ENCODE peak calls at places on chromosomes 7 and 10, in nine cellular contexts. One of them, this sample, is unnamed. For H3K36me3, the result is how much of the 10 kb centered on the place peaks cover.

GRCh38 chr7:123674399-123675091 is 18.9 kb downstream of the LMOD2 start:
- DNase-seq in brain microvascular endothelial cell: no peak
- DNase-seq in pancreas: no peak
- DNase-seq in spleen: no peak
- DNase-seq in upper lobe of right lung: no peak
- DNase-seq in esophagus squamous epithelium: no peak
- DNase-seq in heart left ventricle: no peak
- DNase-seq in aorta: no peak
- DNase-seq in GM23338: no peak
- DNase-seq in this sample: no peak

GRCh38 chr10:43938810-43939209 is 290.1 kb upstream of the ZNF32 start:
- DNase-seq in spleen: peak
- DNase-seq in brain microvascular endothelial cell: no peak
- DNase-seq in pancreas: no peak
- DNase-seq in aorta: no peak
- DNase-seq in heart left ventricle: no peak
- DNase-seq in GM23338: no peak
- DNase-seq in upper lobe of right lung: peak
- DNase-seq in esophagus squamous epithelium: no peak
- DNase-seq in this sample: no peak

GRCh38 chr10:19046709-19047108 is 1.9 kb upstream of the MALRD1 start:
- DNase-seq in esophagus squamous epithelium: no peak
- DNase-seq in pancreas: no peak
- DNase-seq in GM23338: no peak
- DNase-seq in brain microvascular endothelial cell: no peak
- DNase-seq in spleen: no peak
- DNase-seq in aorta: no peak
- DNase-seq in heart left ventricle: no peak
- DNase-seq in upper lobe of right lung: no peak
- DNase-seq in this sample: no peak

GRCh38 chr7:2047272-2047581 is 185.5 kb downstream of the MAD1L1 start:
- DNase-seq in brain microvascular endothelial cell: no peak
- DNase-seq in spleen: no peak
- DNase-seq in GM23338: no peak
- DNase-seq in esophagus squamous epithelium: no peak
- DNase-seq in heart left ventricle: no peak
- DNase-seq in upper lobe of right lung: no peak
- DNase-seq in pancreas: no peak
- DNase-seq in aorta: no peak
- DNase-seq in this sample: no peak

GRCh38 chr7:13849528-13849892 is 140.0 kb downstream of the ETV1 start:
- DNase-seq in brain microvascular endothelial cell: no peak
- DNase-seq in spleen: no peak
- DNase-seq in esophagus squamous epithelium: no peak
- DNase-seq in heart left ventricle: no peak
- DNase-seq in pancreas: no peak
- DNase-seq in GM23338: no peak
- DNase-seq in aorta: no peak
- DNase-seq in upper lobe of right lung: no peak
- DNase-seq in this sample: no peak

GRCh38 chr10:33099748-33100147 is 141.7 kb upstream of the ITGB1 start:
- DNase-seq in GM23338: no peak
- DNase-seq in upper lobe of right lung: no peak
- DNase-seq in pancreas: no peak
- DNase-seq in esophagus squamous epithelium: no peak
- DNase-seq in aorta: no peak
- DNase-seq in heart left ventricle: no peak
- DNase-seq in brain microvascular endothelial cell: peak
- DNase-seq in spleen: no peak
- DNase-seq in this sample: no peak

GRCh38 chr10:5043716-5044115 is 40.1 kb upstream of the AKR1C2 start:
- DNase-seq in GM23338: no peak
- DNase-seq in esophagus squamous epithelium: no peak
- DNase-seq in spleen: no peak
- DNase-seq in heart left ventricle: no peak
- DNase-seq in pancreas: peak
- DNase-seq in upper lobe of right lung: peak
- DNase-seq in brain microvascular endothelial cell: no peak
- DNase-seq in aorta: no peak
- DNase-seq in this sample: no peak

GRCh38 chr10:110827410-110827809 is 44.3 kb upstream of the PDCD4 start:
- DNase-seq in GM23338: no peak
- DNase-seq in upper lobe of right lung: no peak
- DNase-seq in heart left ventricle: no peak
- DNase-seq in aorta: no peak
- DNase-seq in brain microvascular endothelial cell: no peak
- DNase-seq in spleen: no peak
- DNase-seq in esophagus squamous epithelium: no peak
- DNase-seq in pancreas: no peak
- DNase-seq in this sample: no peak

GRCh38 chr10:12622016-12622415 is 272.7 kb downstream of the CAMK1D start:
- DNase-seq in spleen: no peak
- DNase-seq in pancreas: no peak
- DNase-seq in heart left ventricle: no peak
- DNase-seq in aorta: no peak
- DNase-seq in brain microvascular endothelial cell: no peak
- DNase-seq in upper lobe of right lung: no peak
- DNase-seq in GM23338: no peak
- DNase-seq in esophagus squamous epithelium: no peak
- DNase-seq in this sample: no peak

GRCh38 chr10:111481271-111482073 is 404.6 kb downstream of the ADRA2A start:
- DNase-seq in GM23338: no peak
- DNase-seq in esophagus squamous epithelium: no peak
- DNase-seq in spleen: no peak
- DNase-seq in heart left ventricle: no peak
- DNase-seq in aorta: no peak
- DNase-seq in upper lobe of right lung: no peak
- DNase-seq in pancreas: no peak
- DNase-seq in brain microvascular endothelial cell: no peak
- DNase-seq in this sample: no peak

GRCh38 chr7:39130304-39130703 is 152.6 kb downstream of the POU6F2 start:
- DNase-seq in esophagus squamous epithelium: no peak
- DNase-seq in aorta: no peak
- DNase-seq in brain microvascular endothelial cell: no peak
- DNase-seq in heart left ventricle: no peak
- DNase-seq in pancreas: no peak
- DNase-seq in GM23338: no peak
- DNase-seq in spleen: no peak
- DNase-seq in upper lobe of right lung: no peak
- DNase-seq in this sample: no peak

GRCh38 chr10:116158036-116158435 is 115.0 kb downstream of the GFRA1 start:
- DNase-seq in pancreas: no peak
- DNase-seq in aorta: no peak
- DNase-seq in upper lobe of right lung: no peak
- DNase-seq in esophagus squamous epithelium: no peak
- DNase-seq in brain microvascular endothelial cell: no peak
- DNase-seq in heart left ventricle: no peak
- DNase-seq in GM23338: no peak
- DNase-seq in spleen: no peak
- DNase-seq in this sample: no peak

GRCh38 chr10:12252882-12253546 is 57.0 kb downstream of the CDC123 start:
- DNase-seq in aorta: no peak
- DNase-seq in pancreas: no peak
- DNase-seq in brain microvascular endothelial cell: peak
- DNase-seq in spleen: peak
- DNase-seq in esophagus squamous epithelium: no peak
- DNase-seq in heart left ventricle: no peak
- DNase-seq in GM23338: peak
- DNase-seq in upper lobe of right lung: no peak
- DNase-seq in this sample: no peak

GRCh38 chr7:134908289-134908688 is 78.0 kb upstream of the AGBL3 start:
- DNase-seq in brain microvascular endothelial cell: no peak
- DNase-seq in esophagus squamous epithelium: no peak
- DNase-seq in pancreas: no peak
- DNase-seq in GM23338: no peak
- DNase-seq in spleen: no peak
- DNase-seq in heart left ventricle: no peak
- DNase-seq in upper lobe of right lung: no peak
- DNase-seq in aorta: no peak
- DNase-seq in this sample: no peak

GRCh38 chr7:30831227-30831626 is 60.0 kb downstream of the MINDY4 start:
- DNase-seq in brain microvascular endothelial cell: peak
- DNase-seq in pancreas: no peak
- DNase-seq in heart left ventricle: no peak
- DNase-seq in aorta: no peak
- DNase-seq in upper lobe of right lung: no peak
- DNase-seq in GM23338: no peak
- DNase-seq in esophagus squamous epithelium: no peak
- DNase-seq in spleen: no peak
- DNase-seq in this sample: no peak

GRCh38 chr10:43913676-43914235 is 265.1 kb upstream of the ZNF32 start:
- DNase-seq in brain microvascular endothelial cell: no peak
- DNase-seq in spleen: no peak
- DNase-seq in pancreas: no peak
- DNase-seq in aorta: no peak
- DNase-seq in esophagus squamous epithelium: no peak
- DNase-seq in GM23338: no peak
- DNase-seq in upper lobe of right lung: no peak
- DNase-seq in heart left ventricle: no peak
- DNase-seq in this sample: no peak

GRCh38 chr7:20440472-20441105 is 109.9 kb downstream of the ITGB8 start:
- DNase-seq in spleen: no peak
- DNase-seq in heart left ventricle: no peak
- DNase-seq in aorta: no peak
- DNase-seq in upper lobe of right lung: no peak
- DNase-seq in brain microvascular endothelial cell: peak
- DNase-seq in esophagus squamous epithelium: no peak
- DNase-seq in GM23338: peak
- DNase-seq in pancreas: peak
- DNase-seq in this sample: no peak

GRCh38 chr10:114970515-114970914 is 32.5 kb downstream of the TRUB1 start:
- DNase-seq in spleen: no peak
- DNase-seq in esophagus squamous epithelium: no peak
- DNase-seq in pancreas: no peak
- DNase-seq in aorta: no peak
- DNase-seq in brain microvascular endothelial cell: no peak
- DNase-seq in upper lobe of right lung: no peak
- DNase-seq in GM23338: peak
- DNase-seq in heart left ventricle: no peak
- DNase-seq in this sample: no peak

DNA sequence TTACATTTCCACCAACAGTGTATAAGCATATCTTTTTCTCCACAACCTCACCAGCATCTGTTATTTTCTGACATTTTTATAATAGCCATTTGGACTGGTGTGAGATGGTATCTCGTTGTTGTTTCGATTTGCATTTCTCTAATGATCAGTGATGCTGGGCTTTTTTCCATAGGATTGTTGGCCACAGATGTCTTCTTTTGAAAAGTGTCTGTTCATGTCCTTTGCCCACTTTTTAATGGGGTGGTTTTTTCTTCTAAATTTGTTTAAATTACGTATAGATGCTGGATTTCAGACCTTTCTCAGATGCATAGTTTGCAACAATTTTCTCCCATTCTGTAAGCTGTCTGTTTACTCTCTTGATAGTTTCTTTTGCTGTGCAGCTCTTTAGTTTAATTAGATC is 28.9 kb downstream of the XRCC2 start:
- DNase-seq in heart left ventricle: no peak
- DNase-seq in esophagus squamous epithelium: no peak
- DNase-seq in aorta: no peak
- DNase-seq in GM23338: no peak
- DNase-seq in pancreas: no peak
- DNase-seq in brain microvascular endothelial cell: no peak
- DNase-seq in upper lobe of right lung: no peak
- DNase-seq in spleen: no peak
- DNase-seq in this sample: no peak
- H3K36me3 ChIP-seq in heart left ventricle: under half
- H3K36me3 ChIP-seq in esophagus squamous epithelium: under half
- H3K36me3 ChIP-seq in aorta: under half
- H3K36me3 ChIP-seq in GM23338: under half
- H3K36me3 ChIP-seq in pancreas: under half
- H3K36me3 ChIP-seq in brain microvascular endothelial cell: under half
- H3K36me3 ChIP-seq in upper lobe of right lung: under half
- H3K36me3 ChIP-seq in spleen: under half
- H3K36me3 ChIP-seq in this sample: under half

GRCh38 chr10:79229081-79229541 is 118.2 kb upstream of the PPIF start:
- DNase-seq in spleen: no peak
- DNase-seq in pancreas: no peak
- DNase-seq in esophagus squamous epithelium: no peak
- DNase-seq in aorta: no peak
- DNase-seq in upper lobe of right lung: no peak
- DNase-seq in GM23338: peak
- DNase-seq in heart left ventricle: no peak
- DNase-seq in brain microvascular endothelial cell: no peak
- DNase-seq in this sample: no peak
- H3K27ac ChIP-seq in spleen: no peak
- H3K27ac ChIP-seq in pancreas: no peak
- H3K27ac ChIP-seq in esophagus squamous epithelium: no peak
- H3K27ac ChIP-seq in aorta: no peak
- H3K27ac ChIP-seq in upper lobe of right lung: no peak
- H3K27ac ChIP-seq in GM23338: no peak
- H3K27ac ChIP-seq in heart left ventricle: no peak
- H3K27ac ChIP-seq in brain microvascular endothelial cell: no peak
- H3K27ac ChIP-seq in this sample: no peak

GRCh38 chr7:102400360-102400759 is 4.2 kb downstream of the PRKRIP1 start:
- DNase-seq in esophagus squamous epithelium: no peak
- DNase-seq in heart left ventricle: no peak
- DNase-seq in aorta: no peak
- DNase-seq in pancreas: no peak
- DNase-seq in spleen: no peak
- DNase-seq in upper lobe of right lung: no peak
- DNase-seq in brain microvascular endothelial cell: no peak
- DNase-seq in GM23338: no peak
- DNase-seq in this sample: no peak
- H3K36me3 ChIP-seq in esophagus squamous epithelium: under half
- H3K36me3 ChIP-seq in heart left ventricle: half or more
- H3K36me3 ChIP-seq in aorta: under half
- H3K36me3 ChIP-seq in pancreas: under half
- H3K36me3 ChIP-seq in spleen: half or more
- H3K36me3 ChIP-seq in upper lobe of right lung: half or more
- H3K36me3 ChIP-seq in brain microvascular endothelial cell: under half
- H3K36me3 ChIP-seq in GM23338: under half
- H3K36me3 ChIP-seq in this sample: half or more

GRCh38 chr10:74600170-74600569 is 226.2 kb upstream of the KAT6B start:
- DNase-seq in aorta: no peak
- DNase-seq in upper lobe of right lung: no peak
- DNase-seq in heart left ventricle: no peak
- DNase-seq in pancreas: no peak
- DNase-seq in brain microvascular endothelial cell: no peak
- DNase-seq in GM23338: no peak
- DNase-seq in spleen: no peak
- DNase-seq in esophagus squamous epithelium: no peak
- DNase-seq in this sample: no peak

GRCh38 chr10:74593470-74593869 is 232.9 kb upstream of the KAT6B start:
- DNase-seq in esophagus squamous epithelium: no peak
- DNase-seq in heart left ventricle: no peak
- DNase-seq in GM23338: no peak
- DNase-seq in spleen: no peak
- DNase-seq in brain microvascular endothelial cell: peak
- DNase-seq in pancreas: no peak
- DNase-seq in aorta: no peak
- DNase-seq in upper lobe of right lung: no peak
- DNase-seq in this sample: no peak

GRCh38 chr10:74596713-74597112 is 229.7 kb upstream of the KAT6B start:
- DNase-seq in brain microvascular endothelial cell: no peak
- DNase-seq in upper lobe of right lung: no peak
- DNase-seq in GM23338: no peak
- DNase-seq in esophagus squamous epithelium: no peak
- DNase-seq in heart left ventricle: no peak
- DNase-seq in pancreas: no peak
- DNase-seq in spleen: no peak
- DNase-seq in aorta: no peak
- DNase-seq in this sample: no peak

GRCh38 chr10:74599676-74600075 is 226.7 kb upstream of the KAT6B start:
- DNase-seq in GM23338: no peak
- DNase-seq in heart left ventricle: no peak
- DNase-seq in upper lobe of right lung: no peak
- DNase-seq in esophagus squamous epithelium: no peak
- DNase-seq in aorta: no peak
- DNase-seq in brain microvascular endothelial cell: no peak
- DNase-seq in spleen: no peak
- DNase-seq in pancreas: no peak
- DNase-seq in this sample: no peak

GRCh38 chr10:74598891-74599566 is 227.4 kb upstream of the KAT6B start:
- DNase-seq in upper lobe of right lung: no peak
- DNase-seq in GM23338: no peak
- DNase-seq in pancreas: no peak
- DNase-seq in spleen: no peak
- DNase-seq in brain microvascular endothelial cell: no peak
- DNase-seq in aorta: no peak
- DNase-seq in esophagus squamous epithelium: no peak
- DNase-seq in heart left ventricle: no peak
- DNase-seq in this sample: no peak
- H3K27ac ChIP-seq in upper lobe of right lung: peak
- H3K27ac ChIP-seq in GM23338: no peak
- H3K27ac ChIP-seq in pancreas: no peak
- H3K27ac ChIP-seq in spleen: peak
- H3K27ac ChIP-seq in brain microvascular endothelial cell: no peak
- H3K27ac ChIP-seq in aorta: no peak
- H3K27ac ChIP-seq in esophagus squamous epithelium: no peak
- H3K27ac ChIP-seq in heart left ventricle: peak
- H3K27ac ChIP-seq in this sample: no peak